ENCODE peak calls at places on chromosome 9, in eight cellular contexts. V is lower lobe of right lung, S is fibroblast of mammary gland, M is pancreas, H is PC-9, P is LNCaP clone FGC, B is MM.1S, C is suprapubic skin. U is an unnamed sample.

GRCh38 chr9:12856608-12857007 is 81.8 kb downstream of the LURAP1L start:
- DNase-seq in V (no peak), S (no peak), M (no peak), H (no peak), P (no peak), B (no peak), C (no peak), U (no peak)

GRCh38 chr9:97959585-97959984 is 21.6 kb upstream of the HEMGN start:
- DNase-seq in V (no peak), S (no peak), M (no peak), H (no peak), P (no peak), B (no peak), C (no peak), U (no peak)

GRCh38 chr9:106862946-106863740 is at the start of gene ZNF462:
- DNase-seq in V (no peak), S (peak), M (peak), H (no peak), P (peak), B (peak), C (no peak), U (peak)

GRCh38 chr9:95373069-95373681 is 55.7 kb upstream of the FANCC start:
- DNase-seq in V (no peak), S (no peak), M (peak), H (no peak), P (peak), B (no peak), C (no peak), U (no peak)

GRCh38 chr9:71552480-71552879 is 215.8 kb downstream of the CEMIP2 start:
- DNase-seq in V (no peak), S (no peak), M (no peak), H (no peak), P (no peak), B (no peak), C (no peak), U (no peak)

GRCh38 chr9:118459832-118460425 is 755.7 kb downstream of the TLR4 start:
- DNase-seq in V (no peak), S (no peak), M (no peak), H (no peak), P (no peak), B (no peak), C (no peak), U (no peak)

GRCh38 chr9:132541051-132541450 is 41.4 kb upstream of the BARHL1 start:
- DNase-seq in V (no peak), S (no peak), M (no peak), H (no peak), P (no peak), B (no peak), C (no peak), U (no peak)

GRCh38 chr9:112348257-112348992 is 15.0 kb upstream of the PTBP3 start:
- DNase-seq in V (peak), S (peak), M (peak), H (no peak), P (no peak), B (peak), C (peak), U (peak)

GRCh38 chr9:87753313-87753712 is 27.4 kb downstream of the CTSL start:
- DNase-seq in V (no peak), S (peak), M (no peak), H (no peak), P (no peak), B (no peak), C (no peak), U (no peak)

GRCh38 chr9:69322256-69322655 is 2.8 kb upstream of the ENTREP1 start:
- DNase-seq in V (no peak), S (no peak), M (no peak), H (no peak), P (no peak), B (no peak), C (no peak), U (no peak)

GRCh38 chr9:95826183-95826838 is 49.2 kb upstream of the ERCC6L2 start:
- DNase-seq in V (no peak), S (no peak), M (no peak), H (no peak), P (no peak), B (peak), C (no peak), U (peak)

GRCh38 chr9:114278881-114279570 is 43.9 kb upstream of the ORM1 start:
- DNase-seq in V (peak), S (peak), M (no peak), H (peak), P (no peak), B (no peak), C (peak), U (peak)

GRCh38 chr9:19555214-19555613 is 146.4 kb downstream of the ACER2 start:
- DNase-seq in V (no peak), S (no peak), M (no peak), H (no peak), P (no peak), B (no peak), C (no peak), U (no peak)

GRCh38 chr9:93123561-93124283 is 10.3 kb downstream of the NINJ1 start:
- DNase-seq in V (peak), S (no peak), M (no peak), H (no peak), P (no peak), B (no peak), C (peak), U (no peak)

GRCh38 chr9:108163321-108164005 is 673.9 kb upstream of the KLF4 start:
- DNase-seq in V (no peak), S (peak), M (no peak), H (no peak), P (no peak), B (no peak), C (no peak), U (peak)

GRCh38 chr9:114185570-114185969 is 30.2 kb downstream of the COL27A1 start:
- DNase-seq in V (peak), S (no peak), M (no peak), H (no peak), P (no peak), B (no peak), C (no peak), U (no peak)

GRCh38 chr9:11702529-11702928 is 990.7 kb upstream of the TYRP1 start:
- DNase-seq in V (no peak), S (peak), M (no peak), H (no peak), P (no peak), B (no peak), C (no peak), U (no peak)

GRCh38 chr9:134419684-134420076 is 93.4 kb downstream of the RXRA start:
- DNase-seq in V (no peak), S (no peak), M (no peak), H (no peak), P (no peak), B (no peak), C (no peak), U (no peak)

GRCh38 chr9:110590816-110591215 is 11.3 kb upstream of the SVEP1 start:
- DNase-seq in V (no peak), S (no peak), M (no peak), H (no peak), P (no peak), B (no peak), C (no peak), U (no peak)

GRCh38 chr9:121441163-121441562 is 58.5 kb downstream of the GGTA1 start:
- DNase-seq in V (no peak), S (no peak), M (no peak), H (no peak), P (no peak), B (no peak), C (no peak), U (no peak)

GRCh38 chr9:2777454-2777853 is 60.1 kb downstream of the KCNV2 start:
- DNase-seq in V (no peak), S (no peak), M (no peak), H (no peak), P (no peak), B (no peak), C (no peak), U (no peak)

GRCh38 chr9:130064621-130065020 is 10.9 kb downstream of the GPR107 start:
- DNase-seq in V (no peak), S (no peak), M (no peak), H (no peak), P (no peak), B (no peak), C (no peak), U (no peak)

GRCh38 chr9:129962376-129962765 is 80.6 kb downstream of the FNBP1 start:
- DNase-seq in V (no peak), S (no peak), M (no peak), H (no peak), P (no peak), B (no peak), C (no peak), U (no peak)

GRCh38 chr9:82961504-82962125 is 101.3 kb downstream of the RASEF start:
- DNase-seq in V (peak), S (peak), M (peak), H (peak), P (peak), B (peak), C (peak), U (peak)

GRCh38 chr9:123346026-123346425 is 10.0 kb upstream of the CRB2 start:
- DNase-seq in V (no peak), S (no peak), M (no peak), H (no peak), P (no peak), B (no peak), C (no peak), U (no peak)

GRCh38 chr9:137482094-137482781 is 23.1 kb upstream of the NSMF start:
- DNase-seq in V (peak), S (peak), M (no peak), H (peak), P (peak), B (peak), C (peak), U (peak)

GRCh38 chr9:124132671-124133147 is 121.1 kb downstream of the LHX2 start:
- DNase-seq in V (no peak), S (peak), M (no peak), H (no peak), P (no peak), B (no peak), C (no peak), U (peak)

GRCh38 chr9:100011062-100011681 is 87.6 kb downstream of the ERP44 start:
- DNase-seq in V (no peak), S (peak), M (peak), H (peak), P (peak), B (peak), C (no peak), U (peak)

GRCh38 chr9:21904776-21905175 is 89.4 kb downstream of the CDKN2A start:
- DNase-seq in V (no peak), S (peak), M (no peak), H (no peak), P (no peak), B (no peak), C (no peak), U (peak)

GRCh38 chr9:94881023-94881422 is 154.5 kb downstream of the AOPEP start:
- DNase-seq in V (no peak), S (no peak), M (no peak), H (no peak), P (no peak), B (no peak), C (no peak), U (no peak)

DNA sequence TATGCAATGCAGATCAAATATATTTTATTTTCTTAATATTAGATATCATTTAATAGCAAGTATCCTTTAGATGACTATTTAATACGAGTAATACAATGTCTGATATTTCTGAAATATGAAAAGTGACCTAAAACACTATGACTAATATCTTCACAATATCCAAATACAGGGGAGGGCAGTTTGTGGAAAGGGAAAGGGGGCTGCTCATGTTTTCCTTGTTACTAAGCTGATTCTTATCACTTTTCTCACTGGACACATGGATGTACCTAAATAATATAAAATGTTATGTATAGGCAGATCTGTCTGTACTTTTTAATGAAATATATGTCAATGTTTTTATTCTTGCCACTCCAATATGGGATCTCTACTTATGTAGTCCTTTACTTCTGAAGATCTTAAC is 1879.1 kb upstream of the ACO1 start:
- DNase-seq in V (no peak), S (no peak), M (no peak), H (no peak), P (no peak), B (no peak), C (no peak), U (no peak)
- TF ChIP-seq CTCF in V (no peak), S (no peak), M (no peak), H (no peak), P (no peak), B (no peak), C (no peak), U (no peak)

GRCh38 chr9:109499061-109499630 is 1.0 kb upstream of the PTPN3 start:
- DNase-seq in V (no peak), S (no peak), M (no peak), H (no peak), P (no peak), B (no peak), C (no peak), U (no peak)
- H3K4me3 ChIP-seq in V (peak), S (peak), M (peak), H (peak), P (no peak), B (no peak), C (peak), U (peak)

GRCh38 chr9:131530546-131530929 is 525 bp downstream of the UCK1 start:
- DNase-seq in V (peak), S (peak), M (peak), H (peak), P (peak), B (peak), C (peak), U (peak)
- TF ChIP-seq CTCF in V (peak), S (no peak), M (no peak), H (no peak), P (no peak), B (peak), C (no peak), U (peak)

DNA sequence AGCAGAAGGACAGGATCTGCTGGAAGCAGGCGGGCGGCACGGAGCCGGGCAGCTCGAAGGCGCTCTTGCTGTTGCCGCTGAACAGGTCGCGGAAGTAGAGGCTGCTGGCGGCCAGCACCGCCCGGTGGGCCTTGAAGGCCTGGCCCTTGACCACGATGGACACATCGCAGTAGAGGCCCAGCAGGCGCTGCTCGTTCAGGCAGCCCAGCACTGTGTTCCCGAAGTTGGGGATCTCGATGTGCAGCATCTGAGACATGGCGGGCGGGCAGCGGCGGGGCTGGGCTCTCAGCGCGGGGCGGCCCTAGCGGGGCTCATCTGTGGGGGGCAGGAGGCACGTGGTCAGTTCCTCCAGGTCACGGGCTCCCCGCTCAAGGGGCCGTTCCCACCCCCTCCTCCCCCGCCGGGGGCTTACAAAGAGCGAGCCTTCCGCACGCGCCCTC is 44.8 kb downstream of the NACC2 start:
- DNase-seq in V (no peak), S (no peak), M (peak), H (no peak), P (no peak), B (no peak), C (no peak), U (no peak)
- H3K4me3 ChIP-seq in V (no peak), S (no peak), M (no peak), H (no peak), P (no peak), B (no peak), C (peak), U (no peak)

GRCh38 chr9:33123632-33124031 is 43.5 kb downstream of the B4GALT1 start:
- DNase-seq in V (no peak), S (no peak), M (no peak), H (no peak), P (no peak), B (no peak), C (no peak), U (no peak)

GRCh38 chr9:33124046-33124445 is 43.1 kb downstream of the B4GALT1 start:
- DNase-seq in V (no peak), S (no peak), M (no peak), H (no peak), P (no peak), B (no peak), C (no peak), U (no peak)

GRCh38 chr9:33125441-33125840 is 41.7 kb downstream of the B4GALT1 start:
- DNase-seq in V (no peak), S (no peak), M (no peak), H (no peak), P (no peak), B (no peak), C (no peak), U (no peak)

GRCh38 chr9:33125871-33126822 is 41.0 kb downstream of the B4GALT1 start:
- DNase-seq in V (no peak), S (peak), M (no peak), H (no peak), P (no peak), B (no peak), C (no peak), U (peak)

GRCh38 chr9:33124716-33125378 is 42.3 kb downstream of the B4GALT1 start:
- DNase-seq in V (no peak), S (peak), M (no peak), H (no peak), P (no peak), B (no peak), C (no peak), U (no peak)
- TF ChIP-seq CTCF in V (no peak), S (no peak), M (no peak), H (no peak), P (no peak), B (no peak), C (no peak), U (no peak)

U was measured in cardiac fibroblast.